ENCODE peak calls at places on chromosomes 3 and 15, in five cellular contexts. F is T1000, V is HTR-8/SVneo, J is HFF-Myc, A is NCI-H510A treated with DMSO at 0.1 percent for 48 hours. H is an unnamed sample.
A peak's percentile ranks its signal among the peaks of the same experiment; 100 is the strongest.

GRCh38 chr3:59559721-59560514 is 510.1 kb upstream of the CFAP20DC start:
- DNase-seq in F (peak; percentile 39), A (no peak), V (peak; percentile 11), J (peak; percentile 49), H (peak; percentile 74)

GRCh38 chr3:31725976-31726375 is 193.3 kb downstream of the STT3B start:
- DNase-seq in F (no peak), V (no peak), A (no peak), J (no peak), H (no peak)

GRCh38 chr15:64019764-64020163 is 26.5 kb downstream of the DAPK2 start:
- DNase-seq in J (no peak), F (no peak), A (no peak), V (no peak), H (peak; percentile 97)

GRCh38 chr3:179100652-179101051 is 29.0 kb upstream of the ZMAT3 start:
- DNase-seq in A (no peak), V (no peak), F (no peak), J (no peak), H (no peak)

GRCh38 chr3:63961891-63962290 is 49.7 kb upstream of the SCAANT1 start:
- DNase-seq in V (no peak), J (no peak), A (peak; percentile 52), F (no peak), H (peak; percentile 65)

GRCh38 chr3:170144437-170144843 is 37.1 kb downstream of the PHC3 start:
- DNase-seq in V (no peak), A (no peak), F (no peak), J (no peak), H (no peak)

GRCh38 chr3:154018100-154018696 is 103.0 kb upstream of the ARHGEF26 start:
- DNase-seq in V (peak; percentile 5), A (peak; percentile 5), F (no peak), J (peak; percentile 21), H (no peak)

GRCh38 chr3:183275418-183275817 is 22.4 kb downstream of the B3GNT5 start:
- DNase-seq in A (peak; percentile 35), V (no peak), J (no peak), F (no peak), H (peak; percentile 48)

GRCh38 chr15:39887832-39888231 is 32.2 kb downstream of the GPR176 start:
- DNase-seq in F (no peak), J (no peak), V (peak; percentile 39), A (no peak), H (peak; percentile 14)